ENCODE peak calls at places on chromosomes 11 and 22, in four cellular contexts. L, V, A and B are unnamed samples.

GRCh38 chr11:56994532-56994931 is 5.8 kb downstream of the OR5AK2 start:
- DNase-seq in V (no peak), L (no peak), A (no peak), B (no peak)

GRCh38 chr11:45803981-45804805 is 756 bp upstream of the SLC35C1 start:
- DNase-seq in V (peak; percentile 70), A (peak; percentile 76), L (peak; percentile 57), B (peak; percentile 66)

GRCh38 chr11:90500922-90501568 is 278.2 kb upstream of the CHORDC1 start:
- DNase-seq in A (no peak), L (no peak), V (no peak), B (no peak)

GRCh38 chr11:57480409-57481137 is 20.2 kb downstream of the RTN4RL2 start:
- DNase-seq in A (peak; percentile 67), L (peak; percentile 62), V (peak; percentile 67), B (no peak)

GRCh38 chr11:129117595-129118350 is 74.4 kb downstream of the ARHGAP32 start:
- DNase-seq in L (peak; percentile 66), A (peak; percentile 35), V (peak; percentile 86), B (no peak)

GRCh38 chr11:66840317-66841091 is 2.7 kb upstream of the RCE1 start:
- DNase-seq in V (no peak), L (no peak), A (no peak), B (no peak)

GRCh38 chr11:74453373-74453975 is 13.9 kb downstream of the KCNE3 start:
- DNase-seq in L (peak; percentile 50), A (peak; percentile 62), V (peak; percentile 80), B (no peak)

GRCh38 chr22:45061332-45061731 is 51.5 kb upstream of the PHF21B start:
- DNase-seq in L (no peak), A (no peak), V (no peak), B (no peak)

GRCh38 chr11:96001037-96001436 is 77.1 kb upstream of the MTMR2 start:
- DNase-seq in L (no peak), V (peak; percentile 94), A (peak; percentile 81), B (no peak)

GRCh38 chr11:30586251-30587144 is at the start of gene MPPED2:
- DNase-seq in A (peak; percentile 57), V (no peak), L (no peak), B (peak; percentile 39)

GRCh38 chr22:41290262-41291221 is 4.6 kb upstream of the RANGAP1 start:
- DNase-seq in A (no peak), L (peak; percentile 87), V (peak; percentile 78), B (no peak)

DNA sequence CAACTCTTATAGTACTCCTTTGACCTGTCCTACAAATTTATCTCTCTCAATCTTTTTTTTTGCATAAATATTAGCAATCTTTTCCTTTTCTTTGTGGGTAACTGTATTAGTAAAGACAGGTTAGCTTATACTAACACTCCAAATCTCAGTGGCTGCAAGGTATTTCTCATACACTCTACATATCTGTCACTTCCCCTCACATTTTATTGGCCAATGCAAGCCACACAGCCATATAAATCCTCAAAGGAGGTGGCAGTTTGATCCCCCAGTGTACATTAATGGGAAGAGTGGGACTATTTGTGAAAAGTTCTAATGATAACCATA is 42.6 kb upstream of the EED start:
- DNase-seq in A (no peak), V (no peak), L (no peak), B (no peak)
- H3K4me3 ChIP-seq in A (peak overlapping the region; percentile 45), V (no peak overlapping the region), L (peak overlapping the region; percentile 39), B (peak overlapping the region; percentile 23)

DNA sequence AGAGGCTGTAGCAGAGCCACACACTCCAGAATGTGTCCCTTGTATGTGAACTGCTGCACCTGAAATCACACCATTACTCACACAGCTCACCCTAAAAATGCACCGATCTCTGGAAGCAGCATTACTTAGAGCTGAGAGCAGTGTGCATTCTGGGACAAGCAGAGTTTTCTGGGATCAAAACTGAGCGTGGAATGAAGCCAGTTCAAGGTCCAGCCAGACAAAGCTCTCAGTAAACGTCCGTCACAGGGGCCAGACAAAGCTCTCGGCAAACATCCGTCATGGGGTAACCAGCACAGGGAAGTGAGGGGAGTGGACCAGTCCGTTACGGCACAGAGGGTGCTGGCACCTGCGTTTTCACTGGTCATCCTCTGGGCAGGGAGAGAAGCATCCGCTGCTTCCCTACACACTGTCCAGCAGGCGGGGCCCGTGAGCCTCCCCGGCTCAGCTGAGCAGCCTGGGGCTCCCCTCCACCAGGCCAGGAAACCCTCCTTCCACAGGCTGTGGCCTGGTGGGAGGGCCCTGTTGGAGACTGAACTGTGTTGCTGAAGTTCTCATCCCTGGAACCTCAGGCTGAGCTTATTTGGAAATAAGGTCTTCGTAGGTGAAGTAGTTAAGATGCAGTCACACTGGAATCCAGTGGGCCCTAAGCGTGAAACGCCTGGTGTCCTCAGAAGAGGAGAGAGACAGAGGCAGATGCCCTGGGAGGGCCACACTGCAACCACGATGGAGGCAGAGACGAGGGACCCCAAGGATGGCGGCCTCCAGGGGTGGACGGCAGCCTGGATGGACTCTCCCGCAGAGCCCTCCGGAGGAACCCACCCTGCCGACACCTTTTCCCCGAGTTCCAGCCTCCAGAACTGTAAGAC is 883.9 kb downstream of the BRD1 start:
- DNase-seq in A (no peak), V (no peak), L (no peak), B (no peak)
- TF ChIP-seq CTCF in A (peak; percentile 52), V (no peak), L (peak; percentile 75), B (no peak)

GRCh38 chr22:20945578-20945934 is 21.5 kb upstream of the AIFM3 start:
- DNase-seq in A (no peak), V (no peak), L (no peak), B (no peak)
- H3K36me3 ChIP-seq in A (peaks cover 10% of the 10 kb centered on the region), V (peaks cover 7% of the 10 kb centered on the region), L (no peaks in the 10 kb centered on the region), B (peaks cover 9% of the 10 kb centered on the region)

DNA sequence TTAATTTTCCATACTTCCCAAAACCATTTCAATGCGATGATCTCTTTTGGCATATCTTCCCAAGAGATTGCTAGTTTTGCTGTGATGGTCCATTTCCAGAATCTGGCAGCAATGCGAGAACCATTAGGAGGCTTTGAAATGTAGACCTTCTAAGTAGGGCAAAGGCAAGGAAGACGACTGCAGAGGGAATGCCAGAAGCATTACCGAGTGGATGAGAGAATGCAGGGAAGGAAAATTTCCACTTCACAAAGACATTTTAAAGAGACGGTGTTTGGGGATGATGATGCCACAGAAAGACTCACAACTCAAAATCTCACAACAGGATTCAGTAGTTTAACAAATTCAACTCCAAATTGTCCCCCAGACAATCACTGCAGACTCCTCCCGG is 467 bp upstream of the CEP126 start:
- DNase-seq in L (peak; percentile 36), V (peak; percentile 64), A (no peak), B (no peak)
- H3K4me3 ChIP-seq in L (peak overlapping the region; percentile 69), V (peak overlapping the region; percentile 54), A (peak overlapping the region; percentile 79), B (peak overlapping the region; percentile 55)

GRCh38 chr11:3047637-3048036 is 9.6 kb downstream of the CARS1 start:
- DNase-seq in L (no peak), V (no peak), A (no peak), B (no peak)

GRCh38 chr11:3051435-3052108 is 5.7 kb downstream of the CARS1 start:
- DNase-seq in A (no peak), V (no peak), L (no peak), B (no peak)

GRCh38 chr11:3050386-3051325 is 6.6 kb downstream of the CARS1 start:
- DNase-seq in V (no peak), L (no peak), A (no peak), B (no peak)

GRCh38 chr11:3052109-3052479 is 5.1 kb downstream of the CARS1 start:
- DNase-seq in L (no peak), A (no peak), V (no peak), B (no peak)

GRCh38 chr11:3049430-3050243 is 7.6 kb downstream of the CARS1 start:
- DNase-seq in V (peak; percentile 97), L (peak; percentile 79), A (peak; percentile 43), B (peak; percentile 80)
- TF ChIP-seq CTCF in V (peak; percentile 41), L (no peak), A (no peak), B (peak; percentile 44)

GRCh38 chr22:20577549-20577975 is 70.2 kb downstream of the MED15 start:
- DNase-seq in L (no peak), A (no peak), V (no peak), B (no peak)
- H3K36me3 ChIP-seq in L (no peaks in the 10 kb centered on the region), A (peaks cover 47% of the 10 kb centered on the region), V (peaks cover 12% of the 10 kb centered on the region), B (peaks cover 55% of the 10 kb centered on the region)

GRCh38 chr11:637333-637592 is 194 bp downstream of the DRD4 start:
- DNase-seq in A (no peak), L (no peak), V (no peak), B (no peak)

GRCh38 chr11:640021-640706 is 3.1 kb downstream of the DRD4 start:
- DNase-seq in V (no peak), L (no peak), A (no peak), B (no peak)

GRCh38 chr11:639324-639977 is 2.4 kb downstream of the DRD4 start:
- DNase-seq in V (no peak), L (no peak), A (no peak), B (no peak)

GRCh38 chr11:637593-638507 is 781 bp downstream of the DRD4 start:
- DNase-seq in L (no peak), A (no peak), V (no peak), B (no peak)

GRCh38 chr11:638616-639323 is 1.7 kb downstream of the DRD4 start:
- DNase-seq in A (no peak), L (no peak), V (no peak), B (no peak)
- H3K4me3 ChIP-seq in A (no peak overlapping the region), L (no peak overlapping the region), V (no peak overlapping the region), B (no peak overlapping the region)

GRCh38 chr11:9314291-9315077 is at the start of gene TMEM41B:
- DNase-seq in L (peak; percentile 92), A (peak; percentile 98), V (peak; percentile 99), B (peak; percentile 100)
- TF ChIP-seq CTCF in L (no peak), A (peak; percentile 19), V (no peak), B (no peak)

GRCh38 chr11:4127357-4127756 is 32.8 kb downstream of the RRM1 start:
- DNase-seq in V (no peak), A (no peak), L (no peak), B (no peak)
- H3K36me3 ChIP-seq in V (peaks cover 11% of the 10 kb centered on the region), A (peaks cover 39% of the 10 kb centered on the region), L (no peaks in the 10 kb centered on the region), B (peaks cover 13% of the 10 kb centered on the region)